ENCODE peak calls at places on chromosomes 4 and X, in five cellular contexts. One of them, this sample, is unnamed.

GRCh38 chr4:4735136-4735754 is 124.2 kb upstream of the MSX1 start:
- DNase-seq in Peyer's patch: no peak
- DNase-seq in A549: no peak
- DNase-seq in breast epithelium: no peak
- DNase-seq in stomach: no peak
- DNase-seq in this sample: no peak

GRCh38 chrX:107710617-107711391 is 64.8 kb downstream of the TSC22D3 start:
- DNase-seq in A549: peak
- DNase-seq in breast epithelium: no peak
- DNase-seq in Peyer's patch: peak
- DNase-seq in stomach: no peak
- DNase-seq in this sample: no peak

GRCh38 chr4:184375027-184375426 is 99.3 kb downstream of the IRF2 start:
- DNase-seq in Peyer's patch: no peak
- DNase-seq in stomach: no peak
- DNase-seq in A549: no peak
- DNase-seq in breast epithelium: no peak
- DNase-seq in this sample: no peak

GRCh38 chr4:168998596-168998995 is 11.5 kb downstream of the CBR4 start:
- DNase-seq in A549: no peak
- DNase-seq in stomach: no peak
- DNase-seq in breast epithelium: no peak
- DNase-seq in Peyer's patch: no peak
- DNase-seq in this sample: no peak

GRCh38 chrX:40694833-40695232 is 40.5 kb downstream of the MED14 start:
- DNase-seq in stomach: no peak
- DNase-seq in Peyer's patch: no peak
- DNase-seq in A549: no peak
- DNase-seq in breast epithelium: no peak
- DNase-seq in this sample: no peak

GRCh38 chrX:71175531-71175930 is 30.9 kb downstream of the NLGN3 start:
- DNase-seq in stomach: no peak
- DNase-seq in Peyer's patch: no peak
- DNase-seq in A549: no peak
- DNase-seq in breast epithelium: no peak
- DNase-seq in this sample: no peak

GRCh38 chr4:173505924-173506779 is 23.9 kb downstream of the HAND2 start:
- DNase-seq in A549: peak
- DNase-seq in Peyer's patch: no peak
- DNase-seq in breast epithelium: no peak
- DNase-seq in stomach: peak
- DNase-seq in this sample: peak

GRCh38 chrX:75989806-75990590 is 182.9 kb upstream of the PBDC1 start:
- DNase-seq in stomach: no peak
- DNase-seq in breast epithelium: no peak
- DNase-seq in A549: no peak
- DNase-seq in Peyer's patch: no peak
- DNase-seq in this sample: no peak

GRCh38 chrX:137342969-137343368 is 223.0 kb upstream of the ZIC3 start:
- DNase-seq in breast epithelium: no peak
- DNase-seq in A549: no peak
- DNase-seq in Peyer's patch: no peak
- DNase-seq in stomach: no peak
- DNase-seq in this sample: no peak

GRCh38 chr4:56468097-56468422 is 643 bp downstream of the SRP72 start:
- DNase-seq in A549: peak
- DNase-seq in Peyer's patch: peak
- DNase-seq in breast epithelium: no peak
- DNase-seq in stomach: peak
- DNase-seq in this sample: no peak

GRCh38 chr4:3410401-3411135 is 31.2 kb upstream of the HGFAC start:
- DNase-seq in A549: no peak
- DNase-seq in breast epithelium: peak
- DNase-seq in stomach: no peak
- DNase-seq in Peyer's patch: no peak
- DNase-seq in this sample: no peak

GRCh38 chrX:153411255-153411987 is at the start of gene ZFP92:
- DNase-seq in stomach: peak
- DNase-seq in Peyer's patch: peak
- DNase-seq in breast epithelium: no peak
- DNase-seq in A549: no peak
- DNase-seq in this sample: peak

GRCh38 chr4:150181536-150181935 is 103.3 kb downstream of the DCLK2 start:
- DNase-seq in stomach: no peak
- DNase-seq in A549: no peak
- DNase-seq in breast epithelium: no peak
- DNase-seq in Peyer's patch: no peak
- DNase-seq in this sample: no peak

GRCh38 chrX:121581885-121582284 is 534.5 kb downstream of the GLUD2 start:
- DNase-seq in Peyer's patch: no peak
- DNase-seq in A549: no peak
- DNase-seq in breast epithelium: no peak
- DNase-seq in stomach: no peak
- DNase-seq in this sample: no peak

GRCh38 chr4:185165605-185166063 is 22.6 kb downstream of the SLC25A4 start:
- DNase-seq in breast epithelium: no peak
- DNase-seq in A549: no peak
- DNase-seq in Peyer's patch: no peak
- DNase-seq in stomach: no peak
- DNase-seq in this sample: no peak

GRCh38 chrX:100449696-100450606 is 39.9 kb upstream of the PCDH19 start:
- DNase-seq in stomach: no peak
- DNase-seq in Peyer's patch: no peak
- DNase-seq in A549: no peak
- DNase-seq in breast epithelium: no peak
- DNase-seq in this sample: no peak

GRCh38 chr4:122896270-122896669 is 26.1 kb downstream of the NUDT6 start:
- DNase-seq in breast epithelium: no peak
- DNase-seq in A549: no peak
- DNase-seq in stomach: no peak
- DNase-seq in Peyer's patch: no peak
- DNase-seq in this sample: no peak

GRCh38 chrX:120840826-120841225 is 34.8 kb downstream of the CT47B1 start:
- DNase-seq in A549: peak
- DNase-seq in Peyer's patch: no peak
- DNase-seq in breast epithelium: no peak
- DNase-seq in stomach: no peak
- DNase-seq in this sample: no peak

GRCh38 chrX:65668362-65669310 is 1.2 kb downstream of the MSN start:
- DNase-seq in breast epithelium: peak
- DNase-seq in stomach: peak
- DNase-seq in A549: peak
- DNase-seq in Peyer's patch: peak
- DNase-seq in this sample: peak

GRCh38 chr4:177964061-177964460 is 521.8 kb upstream of the AGA start:
- DNase-seq in Peyer's patch: no peak
- DNase-seq in A549: no peak
- DNase-seq in stomach: no peak
- DNase-seq in breast epithelium: no peak
- DNase-seq in this sample: no peak

GRCh38 chr4:3420956-3421355 is 20.8 kb upstream of the HGFAC start:
- DNase-seq in stomach: no peak
- DNase-seq in breast epithelium: no peak
- DNase-seq in Peyer's patch: no peak
- DNase-seq in A549: no peak
- DNase-seq in this sample: no peak

DNA sequence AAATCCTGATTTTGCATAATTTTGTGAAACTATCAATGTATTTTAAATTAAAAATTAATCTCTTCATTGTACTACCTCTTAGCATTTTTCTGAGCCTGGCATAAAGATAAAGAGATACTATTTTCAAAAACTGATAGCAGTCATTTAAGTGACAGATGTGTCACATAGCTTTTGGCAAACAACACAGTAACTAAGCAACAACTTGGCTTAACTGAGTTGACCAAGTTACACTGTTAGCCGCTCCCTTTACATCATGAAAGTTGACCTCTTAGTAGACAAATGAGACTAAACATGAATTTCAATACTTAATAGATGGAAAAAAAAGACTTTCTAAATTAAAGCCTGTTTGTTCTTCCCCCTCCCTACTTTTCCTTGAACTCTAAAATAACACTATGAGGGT is 62.0 kb downstream of the ATP8A1 start:
- DNase-seq in Peyer's patch: no peak
- DNase-seq in A549: no peak
- DNase-seq in breast epithelium: no peak
- DNase-seq in stomach: no peak
- DNase-seq in this sample: no peak
- TF ChIP-seq POLR2A in Peyer's patch: no peak
- TF ChIP-seq POLR2A in A549: no peak
- TF ChIP-seq POLR2A in breast epithelium: no peak
- TF ChIP-seq POLR2A in stomach: no peak
- TF ChIP-seq POLR2A in this sample: no peak

GRCh38 chr4:88230953-88231835 is 53.2 kb downstream of the PPM1K start:
- DNase-seq in A549: no peak
- DNase-seq in breast epithelium: no peak
- DNase-seq in Peyer's patch: no peak
- DNase-seq in stomach: no peak
- DNase-seq in this sample: no peak
- H3K4me3 ChIP-seq in A549: no peak
- H3K4me3 ChIP-seq in breast epithelium: peak
- H3K4me3 ChIP-seq in Peyer's patch: peak
- H3K4me3 ChIP-seq in stomach: peak
- H3K4me3 ChIP-seq in this sample: peak

GRCh38 chr4:103201254-103201653 is 3.1 kb upstream of the CENPE start:
- DNase-seq in Peyer's patch: no peak
- DNase-seq in breast epithelium: no peak
- DNase-seq in stomach: no peak
- DNase-seq in A549: no peak
- DNase-seq in this sample: no peak

GRCh38 chr4:103199009-103199408 is 866 bp upstream of the CENPE start:
- DNase-seq in A549: no peak
- DNase-seq in Peyer's patch: no peak
- DNase-seq in stomach: no peak
- DNase-seq in breast epithelium: no peak
- DNase-seq in this sample: no peak

GRCh38 chr4:103197765-103198110 is 405 bp downstream of the CENPE start:
- DNase-seq in breast epithelium: no peak
- DNase-seq in stomach: no peak
- DNase-seq in Peyer's patch: no peak
- DNase-seq in A549: no peak
- DNase-seq in this sample: no peak

GRCh38 chr4:103201724-103202123 is 3.6 kb upstream of the CENPE start:
- DNase-seq in breast epithelium: no peak
- DNase-seq in stomach: no peak
- DNase-seq in Peyer's patch: no peak
- DNase-seq in A549: no peak
- DNase-seq in this sample: no peak

GRCh38 chr4:103198111-103198765 is at the start of gene CENPE:
- DNase-seq in breast epithelium: peak
- DNase-seq in A549: peak
- DNase-seq in Peyer's patch: peak
- DNase-seq in stomach: peak
- DNase-seq in this sample: peak
- TF ChIP-seq POLR2A in breast epithelium: no peak
- TF ChIP-seq POLR2A in A549: no peak
- TF ChIP-seq POLR2A in Peyer's patch: no peak
- TF ChIP-seq POLR2A in stomach: no peak
- TF ChIP-seq POLR2A in this sample: no peak

GRCh38 chr4:127783971-127784519 is 1.9 kb downstream of the HSPA4L start:
- DNase-seq in A549: no peak
- DNase-seq in breast epithelium: no peak
- DNase-seq in Peyer's patch: no peak
- DNase-seq in stomach: no peak
- DNase-seq in this sample: no peak
- H3K4me3 ChIP-seq in A549: peak
- H3K4me3 ChIP-seq in breast epithelium: peak
- H3K4me3 ChIP-seq in Peyer's patch: no peak
- H3K4me3 ChIP-seq in stomach: peak
- H3K4me3 ChIP-seq in this sample: no peak

DNA sequence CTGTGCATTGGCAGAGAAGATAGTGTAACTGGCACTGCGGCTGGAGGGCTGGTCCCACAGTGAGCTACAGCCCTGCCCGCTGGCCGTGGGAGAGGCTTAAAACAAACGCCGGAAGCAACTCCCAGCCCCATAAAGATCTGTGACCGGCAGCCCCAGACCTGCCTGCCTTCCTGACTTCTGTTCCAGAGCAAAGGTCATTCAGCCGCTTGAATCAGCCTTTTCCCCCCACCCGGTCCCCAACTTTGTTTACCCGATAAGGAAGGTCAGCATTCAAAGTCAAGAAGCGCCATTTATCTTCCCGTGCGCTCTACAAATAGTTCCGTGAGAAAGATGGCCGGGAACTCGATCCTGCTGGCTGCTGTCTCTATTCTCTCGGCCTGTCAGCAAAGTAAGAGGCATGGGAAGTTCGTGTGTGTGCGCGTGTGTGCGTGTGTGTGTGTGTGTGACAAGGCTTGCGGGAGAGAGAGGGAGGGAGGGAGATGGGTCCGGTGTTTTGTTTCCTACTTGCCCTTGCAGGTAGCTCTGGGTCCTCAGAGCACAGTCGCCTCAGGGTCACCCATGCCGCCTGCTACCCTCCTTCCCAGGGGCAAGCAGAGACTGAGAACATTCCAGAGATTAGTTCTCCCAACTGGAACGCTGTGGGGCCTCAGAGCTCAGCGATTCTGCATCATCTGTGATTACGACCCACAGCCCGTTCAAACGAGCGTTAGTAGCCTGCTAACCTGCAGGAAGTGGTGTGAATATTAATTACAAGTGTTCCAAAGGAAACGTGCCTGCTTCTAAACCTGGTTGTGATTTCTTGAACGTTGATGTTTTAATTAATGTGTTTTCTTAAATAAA is at the start of gene MGST2:
- DNase-seq in stomach: peak
- DNase-seq in Peyer's patch: peak
- DNase-seq in A549: peak
- DNase-seq in breast epithelium: peak
- DNase-seq in this sample: peak
- TF ChIP-seq POLR2A in stomach: no peak
- TF ChIP-seq POLR2A in Peyer's patch: peak
- TF ChIP-seq POLR2A in A549: peak
- TF ChIP-seq POLR2A in breast epithelium: no peak
- TF ChIP-seq POLR2A in this sample: peak

DNA sequence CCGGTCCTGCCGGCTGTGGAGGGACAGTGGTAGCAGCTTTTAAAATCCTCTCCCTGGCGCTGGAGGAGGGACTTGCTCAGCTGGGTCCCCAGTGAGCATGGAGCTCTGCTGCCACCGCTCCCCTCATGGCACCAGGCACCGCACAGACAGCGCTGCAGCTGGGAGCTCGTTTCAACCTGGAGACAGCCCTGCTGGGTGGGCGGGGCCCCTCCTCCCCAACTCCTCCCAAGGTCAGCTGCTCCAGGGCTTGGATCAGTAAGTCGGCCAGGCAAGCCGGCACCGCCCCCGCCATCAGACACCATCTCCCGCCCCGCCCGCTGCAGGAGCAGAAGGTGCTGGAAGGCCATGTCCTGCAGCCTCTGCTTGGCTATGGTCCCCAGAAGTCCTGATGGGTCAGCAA is 16.4 kb downstream of the ZFYVE28 start:
- DNase-seq in A549: peak
- DNase-seq in stomach: peak
- DNase-seq in Peyer's patch: no peak
- DNase-seq in breast epithelium: peak
- DNase-seq in this sample: peak
- H3K4me3 ChIP-seq in A549: no peak
- H3K4me3 ChIP-seq in stomach: peak
- H3K4me3 ChIP-seq in Peyer's patch: peak
- H3K4me3 ChIP-seq in breast epithelium: peak
- H3K4me3 ChIP-seq in this sample: peak

This sample was measured in ovary.